ENCODE peak calls at places on chromosomes 7 and 10, in six cellular contexts. B is sigmoid colon, L is HepG2, O is A549, X is upper lobe of left lung, W is tibial nerve. S is an unnamed sample.

GRCh38 chr10:90171014-90171722 is 469.8 kb downstream of the KIF20B start:
- DNase-seq in O (no peak), X (no peak), W (no peak), L (no peak), B (no peak), S (no peak)

GRCh38 chr7:159062596-159062995 is 82.1 kb downstream of the VIPR2 start:
- DNase-seq in X (no peak), W (no peak), B (no peak), O (no peak), L (no peak), S (no peak)

GRCh38 chr7:67937717-67938191 is 941.1 kb downstream of the TYW1 start:
- DNase-seq in O (peak; percentile 18), B (no peak), L (no peak), W (no peak), X (peak; percentile 48), S (no peak)

GRCh38 chr10:50937230-50937907 is 51.9 kb upstream of the A1CF start:
- DNase-seq in B (no peak), L (peak; percentile 24), W (no peak), O (peak; percentile 8), X (no peak), S (no peak)

GRCh38 chr7:101696-102376 is 90.5 kb upstream of the FAM20C start:
- DNase-seq in X (no peak), O (no peak), L (no peak), W (no peak), B (no peak), S (no peak)

GRCh38 chr10:60809157-60809556 is 30.9 kb downstream of the CDK1 start:
- DNase-seq in X (no peak), L (no peak), O (no peak), B (no peak), W (peak; percentile 47), S (no peak)

GRCh38 chr7:73971701-73972341 is 56.2 kb upstream of the ELN start:
- DNase-seq in W (no peak), L (no peak), X (peak; percentile 14), B (no peak), O (no peak), S (no peak)

GRCh38 chr10:45374451-45375052 is 536 bp downstream of the ALOX5 start:
- DNase-seq in B (no peak), X (no peak), L (no peak), W (no peak), O (no peak), S (no peak)

GRCh38 chr7:40470111-40470736 is 335.4 kb downstream of the SUGCT start:
- DNase-seq in W (no peak), B (no peak), L (peak; percentile 91), X (no peak), O (no peak), S (no peak)

GRCh38 chr10:36559990-36560389 is 565.4 kb upstream of the ANKRD30A start:
- DNase-seq in X (no peak), L (no peak), O (no peak), B (no peak), W (no peak), S (no peak)

GRCh38 chr10:54607983-54608382 is 193.0 kb downstream of the PCDH15 start:
- DNase-seq in W (no peak), X (no peak), O (no peak), B (no peak), L (no peak), S (no peak)

GRCh38 chr7:142257958-142258357 is at the start of gene PRSS58:
- DNase-seq in B (no peak), W (no peak), O (no peak), X (no peak), L (no peak), S (no peak)

GRCh38 chr10:124647421-124648130 is 96.6 kb downstream of the FAM53B start:
- DNase-seq in B (peak; percentile 82), X (peak; percentile 91), O (peak; percentile 22), L (peak; percentile 24), W (peak; percentile 50), S (peak; percentile 79)

GRCh38 chr10:101830322-101831168 is 12.3 kb upstream of the OGA start:
- DNase-seq in L (no peak), W (peak; percentile 89), O (peak; percentile 95), X (peak; percentile 93), B (peak; percentile 95), S (peak; percentile 93)

GRCh38 chr10:91409869-91410637 is at the start of gene HECTD2:
- DNase-seq in W (peak; percentile 60), L (peak; percentile 49), O (peak; percentile 52), B (peak; percentile 88), X (peak; percentile 77), S (peak; percentile 84)

GRCh38 chr7:116669769-116670168 is 2.2 kb upstream of the MET start:
- DNase-seq in O (no peak), X (no peak), B (no peak), L (no peak), W (no peak), S (no peak)

GRCh38 chr7:51455086-51455485 is 138.5 kb upstream of the COBL start:
- DNase-seq in W (no peak), O (no peak), L (no peak), B (no peak), X (no peak), S (no peak)

DNA sequence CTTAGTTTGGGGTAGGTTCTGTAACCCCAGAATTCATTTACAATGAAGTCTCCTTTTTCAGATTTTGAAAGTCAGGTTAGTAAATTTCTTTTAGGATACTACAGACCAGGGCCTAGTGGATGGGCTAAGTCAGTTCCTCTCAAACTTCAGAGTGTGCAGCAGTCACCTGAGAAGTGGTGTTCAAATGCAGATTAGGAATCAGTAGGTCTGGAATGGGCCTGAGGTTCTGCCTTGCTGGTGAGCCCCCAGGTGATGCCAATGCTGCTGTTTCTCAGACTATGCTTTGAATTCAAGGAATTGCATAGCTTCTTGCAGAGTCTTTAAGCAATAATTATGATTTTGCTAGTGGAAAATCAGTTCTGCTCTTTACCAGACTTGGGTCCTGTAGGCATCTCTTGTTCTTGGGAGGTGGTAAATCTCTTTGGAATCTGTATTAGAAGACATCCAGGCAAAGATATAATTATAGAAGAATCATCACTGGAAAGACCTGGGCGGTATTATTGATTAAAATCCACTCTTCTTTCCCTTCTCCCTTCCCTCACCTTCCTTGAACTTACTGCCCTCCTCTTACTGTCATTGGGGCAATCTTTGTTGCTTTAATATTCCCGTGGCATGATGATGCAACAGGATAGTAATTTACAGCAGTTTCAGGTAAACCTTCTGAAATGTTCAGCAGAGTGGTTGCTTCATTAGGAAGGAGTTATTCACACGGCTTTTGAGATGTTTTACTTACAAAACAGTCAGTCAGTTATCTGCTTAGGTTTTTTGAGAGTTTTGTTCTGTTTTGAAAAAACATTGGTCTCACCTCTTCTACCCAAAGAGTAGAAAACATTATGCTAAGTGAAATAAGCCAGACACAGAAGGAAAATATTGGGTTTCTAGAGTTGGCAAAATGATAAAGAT is 87.2 kb downstream of the NRF1 start:
- DNase-seq in X (no peak), L (no peak), W (no peak), O (no peak), B (no peak), S (no peak)
- TF ChIP-seq CTCF in X (no peak), L (no peak), W (no peak), O (no peak), B (no peak), S (no peak)

DNA sequence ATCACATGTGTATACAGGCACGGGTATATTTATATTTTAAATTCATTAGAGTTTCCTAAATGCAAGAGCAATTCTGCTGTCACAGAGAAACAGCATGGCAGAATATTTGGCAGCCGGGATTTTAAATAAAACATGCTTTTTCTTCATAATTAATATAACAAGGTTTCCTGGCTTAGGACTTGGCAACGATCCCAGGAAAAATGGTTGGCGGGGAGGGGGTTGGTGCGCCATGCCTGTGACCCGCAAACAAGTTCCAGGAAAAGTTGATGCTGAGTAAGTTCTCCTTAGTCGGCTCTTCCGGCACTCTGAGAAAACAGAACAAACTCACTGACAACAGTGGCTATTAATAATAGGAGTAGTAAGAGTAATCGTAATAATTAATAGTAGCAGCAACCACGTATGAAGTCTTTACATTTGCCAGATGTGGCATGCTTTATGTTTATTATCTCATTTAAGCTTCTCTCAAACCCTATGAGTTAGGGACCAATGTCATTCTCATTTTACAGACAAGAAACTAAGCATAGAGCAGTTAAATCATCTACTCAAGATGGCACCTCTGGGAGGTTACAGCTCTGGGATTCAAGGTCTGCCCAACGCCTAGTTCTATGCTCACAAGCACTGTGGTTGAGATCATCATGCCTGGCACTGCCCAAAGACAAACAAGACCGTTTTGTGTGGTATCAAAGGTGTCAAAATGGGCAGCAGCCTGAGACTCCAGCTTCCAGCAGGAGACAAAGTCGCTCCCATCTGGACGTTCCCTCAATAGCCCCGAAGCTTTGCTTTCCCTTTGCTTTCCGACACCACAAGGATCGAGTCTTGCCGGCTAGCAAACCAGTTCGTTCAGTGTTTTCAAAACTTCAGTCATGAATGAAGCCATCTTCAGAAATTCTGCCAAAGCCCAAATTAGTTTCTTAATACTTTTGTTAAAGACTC is 4.8 kb downstream of the HABP2 start:
- DNase-seq in O (no peak), B (no peak), L (no peak), W (no peak), X (no peak), S (no peak)
- TF ChIP-seq EP300 in O (no peak), B (no peak), L (no peak), W (peak; percentile 14), X (no peak), S (no peak)

GRCh38 chr10:29955308-29955935 is 104.0 kb downstream of the JCAD start:
- DNase-seq in X (peak; percentile 24), B (no peak), L (no peak), O (no peak), W (no peak), S (no peak)
- TF ChIP-seq CTCF in X (no peak), B (no peak), L (no peak), O (no peak), W (no peak), S (no peak)

GRCh38 chr7:98168181-98168903 is 42.9 kb upstream of the BHLHA15 start:
- DNase-seq in L (peak; percentile 66), O (peak; percentile 82), X (peak; percentile 75), W (peak; percentile 77), B (no peak), S (peak; percentile 76)
- TF ChIP-seq EP300 in L (no peak), O (no peak), X (no peak), W (no peak), B (no peak), S (no peak)

S was measured in transverse colon.